ENCODE peak calls at places on chromosomes 13 and 19, in seven cellular contexts. T is H9; S is NCI-H82; C is H7; M is stimulated activated CD4-positive, alpha-beta T cell treated with anti-CD3 and anti-CD28 coated beads, Interleukin-12 subunit alpha, Interleukin-12 subunit beta, amount 100 ng/mL, for 24 hours; W is AML-193; F is caudate nucleus. H is an unnamed sample.

GRCh38 chr13:85108356-85108755 is 690.9 kb downstream of the SLITRK6 start:
- DNase-seq in C (no peak), M (no peak), W (no peak), S (no peak), T (no peak), F (no peak), H (no peak)

GRCh38 chr13:51532736-51533197 is 51.5 kb upstream of the WDFY2 start:
- DNase-seq in F (no peak), M (no peak), S (no peak), C (peak), T (no peak), W (no peak), H (no peak)

GRCh38 chr19:48249502-48250014 is 6.2 kb downstream of the CARD8 start:
- DNase-seq in S (no peak), F (no peak), C (no peak), M (peak), W (no peak), T (no peak), H (no peak)

GRCh38 chr19:4870025-4870700 is 2.7 kb upstream of the PLIN3 start:
- DNase-seq in W (peak), C (peak), S (peak), T (peak), M (no peak), F (no peak), H (peak)

GRCh38 chr13:75481176-75482069 is 546 bp downstream of the TBC1D4 start:
- DNase-seq in C (peak), S (peak), F (peak), T (peak), M (no peak), W (no peak), H (no peak)

GRCh38 chr19:28426902-28427232 is 786.1 kb downstream of the UQCRFS1 start:
- DNase-seq in M (no peak), C (peak), F (no peak), S (peak), W (no peak), T (peak), H (no peak)

GRCh38 chr13:71866173-71867091 is 572 bp downstream of the DACH1 start:
- DNase-seq in T (peak), F (peak), M (no peak), C (peak), S (peak), W (peak), H (no peak)

GRCh38 chr19:21758296-21758695 is 9.1 kb downstream of the ZNF100 start:
- DNase-seq in M (no peak), F (no peak), T (no peak), C (no peak), W (no peak), S (peak), H (no peak)

GRCh38 chr19:4304509-4305252 is at the start of gene FSD1:
- DNase-seq in W (no peak), C (peak), F (peak), T (peak), M (peak), S (peak), H (no peak)

GRCh38 chr13:73698859-73699258 is 435.3 kb downstream of the KLF12 start:
- DNase-seq in M (no peak), S (no peak), T (no peak), F (no peak), C (no peak), W (no peak), H (no peak)

GRCh38 chr13:51933466-51934058 is 71.8 kb downstream of the CCDC70 start:
- DNase-seq in F (no peak), S (no peak), W (no peak), M (no peak), C (no peak), T (no peak), H (no peak)

GRCh38 chr13:111897846-111898215 is 169.1 kb upstream of the SOX1 start:
- DNase-seq in M (no peak), T (peak), F (no peak), S (no peak), W (no peak), C (peak), H (no peak)

GRCh38 chr19:14003279-14004051 is 2.7 kb downstream of the RFX1 start:
- DNase-seq in W (no peak), T (no peak), M (no peak), S (no peak), F (no peak), C (no peak), H (no peak)

GRCh38 chr19:32671883-32672282 is 3.1 kb downstream of the ANKRD27 start:
- DNase-seq in M (no peak), W (no peak), T (no peak), C (no peak), F (no peak), S (no peak), H (no peak)

GRCh38 chr19:41541990-41542584 is 33.9 kb upstream of the CEACAM21 start:
- DNase-seq in T (peak), S (peak), W (peak), M (no peak), F (no peak), C (peak), H (no peak)

GRCh38 chr13:20713751-20714150 is 10.3 kb downstream of the IL17D start:
- DNase-seq in M (no peak), C (no peak), S (peak), W (no peak), F (no peak), T (no peak), H (peak)

GRCh38 chr19:49939721-49940481 is 10.6 kb upstream of the NUP62 start:
- DNase-seq in F (no peak), M (no peak), T (no peak), W (no peak), C (peak), S (peak), H (no peak)

GRCh38 chr19:36089847-36090246 is 21.1 kb upstream of the OVOL3 start:
- DNase-seq in C (no peak), T (no peak), F (no peak), S (no peak), M (no peak), W (no peak), H (no peak)

GRCh38 chr13:109816112-109816978 is 30.0 kb upstream of the IRS2 start:
- DNase-seq in C (no peak), S (no peak), T (no peak), M (no peak), W (no peak), F (no peak), H (peak)

GRCh38 chr13:59532405-59532804 is 631.3 kb downstream of the DIAPH3 start:
- DNase-seq in W (no peak), F (no peak), C (no peak), T (no peak), S (peak), M (no peak), H (no peak)

GRCh38 chr19:38723606-38724379 is 20.5 kb downstream of the CAPN12 start:
- DNase-seq in T (no peak), W (no peak), C (no peak), F (no peak), S (no peak), M (no peak), H (no peak)

GRCh38 chr19:14114854-14115253 is 2.7 kb downstream of the PRKACA start:
- DNase-seq in F (no peak), C (peak), T (peak), S (peak), W (peak), M (no peak), H (no peak)

GRCh38 chr13:114152831-114153371 is 20.5 kb upstream of the RASA3 start:
- DNase-seq in F (no peak), S (no peak), W (peak), M (no peak), T (no peak), C (peak), H (no peak)

GRCh38 chr19:3336680-3337523 is 29.5 kb upstream of the NFIC start:
- DNase-seq in M (no peak), T (no peak), S (peak), C (peak), W (no peak), F (peak), H (no peak)

GRCh38 chr19:54337858-54338230 is 1.1 kb downstream of the LILRA4 start:
- DNase-seq in S (no peak), F (no peak), W (no peak), T (no peak), C (no peak), M (no peak), H (no peak)

GRCh38 chr19:45569619-45570421 is 14.8 kb downstream of the OPA3 start:
- DNase-seq in F (no peak), S (peak), T (peak), W (peak), C (peak), M (peak), H (no peak)

GRCh38 chr19:44258139-44258538 is 1.5 kb upstream of the ZNF233 start:
- DNase-seq in W (no peak), M (no peak), T (no peak), C (no peak), F (no peak), S (no peak), H (no peak)